ENCODE peak calls at places on chromosomes 3 and 15, in nine cellular contexts. Y, R, I, B, K, A, W, S and E are unnamed samples.

GRCh38 chr3:40213556-40213955 is 96.0 kb upstream of the EIF1B start:
- ATAC-seq in Y (no peak), S (no peak), R (no peak), A (no peak), B (no peak), K (no peak), W (no peak), I (no peak), E (no peak)

GRCh38 chr3:119856695-119857094 is 74.8 kb downstream of the NR1I2 start:
- ATAC-seq in R (no peak), K (no peak), A (no peak), W (no peak), B (no peak), Y (no peak), S (no peak), I (no peak), E (no peak)

GRCh38 chr15:80156176-80156720 is 3.4 kb downstream of the FAH start:
- ATAC-seq in K (no peak), I (no peak), R (no peak), B (no peak), Y (no peak), A (no peak), S (no peak), W (no peak), E (no peak)

GRCh38 chr15:80052597-80053304 is 6.7 kb upstream of the ZFAND6 start:
- ATAC-seq in Y (no peak), K (no peak), A (no peak), W (peak; percentile 64), B (no peak), S (no peak), I (no peak), R (no peak), E (no peak)

GRCh38 chr3:88105325-88105724 is 44.4 kb upstream of the C3orf38 start:
- ATAC-seq in K (no peak), R (peak; percentile 55), W (no peak), Y (no peak), B (no peak), A (no peak), S (no peak), I (no peak), E (no peak)

GRCh38 chr15:62469874-62470688 is 305.0 kb upstream of the C2CD4B start:
- ATAC-seq in S (peak; percentile 35), K (no peak), B (no peak), Y (no peak), A (no peak), W (peak; percentile 76), I (peak; percentile 51), R (peak; percentile 10), E (peak; percentile 83)

GRCh38 chr3:131216801-131217200 is 164.8 kb upstream of the NUDT16 start:
- ATAC-seq in S (peak; percentile 40), W (peak; percentile 43), Y (no peak), A (peak; percentile 18), R (no peak), B (peak; percentile 52), I (peak; percentile 43), K (no peak), E (no peak)

GRCh38 chr15:101107625-101108457 is 144.0 kb downstream of the CHSY1 start:
- ATAC-seq in R (no peak), Y (no peak), K (no peak), I (no peak), W (no peak), A (no peak), B (no peak), S (no peak), E (no peak)

GRCh38 chr3:23396746-23397145 is 193.6 kb downstream of the UBE2E2 start:
- ATAC-seq in A (no peak), Y (no peak), W (no peak), K (no peak), B (no peak), I (no peak), R (no peak), S (no peak), E (no peak)

GRCh38 chr3:116264546-116265174 is 180.6 kb downstream of the LSAMP start:
- ATAC-seq in S (no peak), Y (no peak), W (no peak), B (no peak), A (no peak), I (no peak), R (no peak), K (no peak), E (no peak)

GRCh38 chr3:11050666-11051323 is 58.2 kb downstream of the SLC6A1 start:
- ATAC-seq in Y (no peak), I (no peak), A (no peak), S (no peak), W (no peak), B (no peak), R (no peak), K (no peak), E (no peak)

GRCh38 chr3:171896341-171896740 is 53.2 kb downstream of the TMEM212 start:
- ATAC-seq in S (no peak), Y (no peak), A (no peak), B (no peak), W (no peak), R (no peak), K (no peak), I (no peak), E (no peak)

GRCh38 chr15:60605879-60606304 is 127.0 kb upstream of the ICE2 start:
- ATAC-seq in A (no peak), W (peak; percentile 41), S (peak; percentile 64), K (no peak), B (no peak), Y (no peak), I (peak; percentile 83), R (peak; percentile 33), E (no peak)

GRCh38 chr3:158773845-158774542 is 27.9 kb upstream of the MFSD1 start:
- ATAC-seq in I (peak; percentile 53), A (no peak), S (peak; percentile 34), K (no peak), R (peak; percentile 27), Y (no peak), W (peak; percentile 11), B (no peak), E (peak; percentile 81)

GRCh38 chr3:10709110-10709781 is 106.8 kb upstream of the SLC6A11 start:
- ATAC-seq in Y (no peak), R (no peak), K (no peak), S (no peak), W (no peak), B (no peak), I (no peak), A (no peak), E (no peak)

GRCh38 chr3:150965436-150965835 is 7.1 kb downstream of the CLRN1 start:
- ATAC-seq in Y (no peak), B (no peak), K (no peak), S (no peak), W (no peak), I (no peak), A (no peak), R (no peak), E (no peak)

GRCh38 chr3:170840291-170840859 is 29.6 kb downstream of the RPL22L1 start:
- ATAC-seq in W (no peak), Y (no peak), A (no peak), R (no peak), K (no peak), S (no peak), I (no peak), B (no peak), E (no peak)

GRCh38 chr3:140896997-140897396 is 44.6 kb upstream of the SLC25A36 start:
- ATAC-seq in S (no peak), W (no peak), I (no peak), A (no peak), K (no peak), Y (no peak), B (peak; percentile 49), R (no peak), E (no peak)

GRCh38 chr3:126313580-126314304 is 43.5 kb downstream of the KLF15 start:
- ATAC-seq in A (no peak), W (no peak), S (no peak), B (no peak), K (no peak), Y (no peak), I (no peak), R (no peak), E (no peak)

GRCh38 chr3:61535826-61536225 is 25.5 kb upstream of the PTPRG start:
- ATAC-seq in Y (no peak), B (no peak), I (no peak), S (no peak), K (no peak), R (no peak), W (no peak), A (no peak), E (no peak)

GRCh38 chr3:48543271-48543866 is 13.2 kb downstream of the PFKFB4 start:
- ATAC-seq in R (peak; percentile 87), A (no peak), B (no peak), S (no peak), K (no peak), I (peak; percentile 72), Y (no peak), W (peak; percentile 76), E (peak; percentile 64)

GRCh38 chr15:34993877-34994276 is 5.8 kb upstream of the ZNF770 start:
- ATAC-seq in S (no peak), B (peak; percentile 77), I (no peak), K (no peak), Y (peak; percentile 53), R (no peak), A (peak; percentile 92), W (no peak), E (no peak)

GRCh38 chr15:27535445-27536129 is 563.5 kb downstream of the OCA2 start:
- ATAC-seq in Y (no peak), K (no peak), B (no peak), R (no peak), W (no peak), S (no peak), A (no peak), I (no peak), E (no peak)

GRCh38 chr3:102512734-102513518 is 78.1 kb downstream of the ZPLD1 start:
- ATAC-seq in B (no peak), I (no peak), R (no peak), K (no peak), Y (no peak), S (no peak), A (no peak), W (no peak), E (no peak)

GRCh38 chr15:47586653-47587224 is 130.6 kb upstream of the SEMA6D start:
- ATAC-seq in S (no peak), W (no peak), A (no peak), K (no peak), B (no peak), Y (no peak), R (no peak), I (no peak), E (no peak)

GRCh38 chr3:146581080-146581601 is 24.0 kb downstream of the PLSCR5 start:
- ATAC-seq in S (no peak), W (no peak), B (no peak), I (no peak), A (no peak), R (no peak), K (no peak), Y (no peak), E (no peak)

GRCh38 chr3:197792019-197792647 is 1.1 kb downstream of the LRCH3 start:
- ATAC-seq in Y (peak; percentile 14), I (no peak), A (peak; percentile 34), K (peak; percentile 21), B (peak; percentile 25), S (no peak), R (no peak), W (no peak), E (no peak)

GRCh38 chr3:110815008-110815583 is 256.5 kb upstream of the NECTIN3 start:
- ATAC-seq in Y (no peak), K (no peak), R (no peak), W (no peak), A (peak; percentile 36), S (no peak), I (no peak), B (no peak), E (no peak)

GRCh38 chr3:43210049-43211027 is 76.0 kb upstream of the SNRK start:
- ATAC-seq in Y (no peak), R (no peak), W (no peak), S (peak; percentile 49), A (no peak), I (no peak), K (no peak), B (no peak), E (no peak)

GRCh38 chr15:80396094-80396493 is 8.1 kb upstream of the ARNT2 start:
- ATAC-seq in S (no peak), K (no peak), W (no peak), B (no peak), A (no peak), I (peak; percentile 66), R (no peak), Y (no peak), E (no peak)

GRCh38 chr15:80776420-80777045 is 2.6 kb upstream of the CEMIP start:
- ATAC-seq in W (peak; percentile 63), B (peak; percentile 42), K (no peak), A (peak; percentile 48), Y (peak; percentile 45), S (peak; percentile 68), I (peak; percentile 76), R (peak; percentile 51), E (peak; percentile 60)